ENCODE peak calls at places on chromosomes 16 and 17, in eight cellular contexts. One of them, this sample, is unnamed.

GRCh38 chr17:49015179-49015923 is 18.2 kb downstream of the IGF2BP1 start:
- DNase-seq in posterior cingulate gyrus: no peak
- DNase-seq in activated CD4-positive, alpha-beta memory T cell treated with anti-CD3 and anti-CD28 coated beads, Interleukin-2, amount 10 ng/mL, durations not matched to agents 7 days and 5 days: no peak
- DNase-seq in activated CD8-positive, alpha-beta T cell treated with anti-CD3 and anti-CD28 coated beads, Interleukin-2, amount 10 ng/mL, durations not matched to agents 7 days and 5 days: no peak
- DNase-seq in dermis blood vessel endothelial cell: no peak
- DNase-seq in LoVo: no peak
- DNase-seq in astrocyte of the cerebellum: no peak
- DNase-seq in sigmoid colon: no peak
- DNase-seq in this sample: no peak

GRCh38 chr16:16073884-16074781 is 124.7 kb downstream of the ABCC1 start:
- DNase-seq in posterior cingulate gyrus: no peak
- DNase-seq in activated CD4-positive, alpha-beta memory T cell treated with anti-CD3 and anti-CD28 coated beads, Interleukin-2, amount 10 ng/mL, durations not matched to agents 7 days and 5 days: no peak
- DNase-seq in activated CD8-positive, alpha-beta T cell treated with anti-CD3 and anti-CD28 coated beads, Interleukin-2, amount 10 ng/mL, durations not matched to agents 7 days and 5 days: no peak
- DNase-seq in dermis blood vessel endothelial cell: no peak
- DNase-seq in LoVo: peak
- DNase-seq in astrocyte of the cerebellum: peak
- DNase-seq in sigmoid colon: no peak
- DNase-seq in this sample: no peak

GRCh38 chr17:63519972-63520882 is 2.9 kb upstream of the KCNH6 start:
- DNase-seq in posterior cingulate gyrus: no peak
- DNase-seq in activated CD4-positive, alpha-beta memory T cell treated with anti-CD3 and anti-CD28 coated beads, Interleukin-2, amount 10 ng/mL, durations not matched to agents 7 days and 5 days: no peak
- DNase-seq in activated CD8-positive, alpha-beta T cell treated with anti-CD3 and anti-CD28 coated beads, Interleukin-2, amount 10 ng/mL, durations not matched to agents 7 days and 5 days: no peak
- DNase-seq in dermis blood vessel endothelial cell: no peak
- DNase-seq in LoVo: peak
- DNase-seq in astrocyte of the cerebellum: no peak
- DNase-seq in sigmoid colon: no peak
- DNase-seq in this sample: no peak

GRCh38 chr16:49855822-49856740 is at the start of gene ZNF423:
- DNase-seq in posterior cingulate gyrus: no peak
- DNase-seq in activated CD4-positive, alpha-beta memory T cell treated with anti-CD3 and anti-CD28 coated beads, Interleukin-2, amount 10 ng/mL, durations not matched to agents 7 days and 5 days: no peak
- DNase-seq in activated CD8-positive, alpha-beta T cell treated with anti-CD3 and anti-CD28 coated beads, Interleukin-2, amount 10 ng/mL, durations not matched to agents 7 days and 5 days: no peak
- DNase-seq in dermis blood vessel endothelial cell: peak
- DNase-seq in LoVo: no peak
- DNase-seq in astrocyte of the cerebellum: no peak
- DNase-seq in sigmoid colon: no peak
- DNase-seq in this sample: peak

GRCh38 chr16:1221628-1222552 is 3.2 kb downstream of the TPSG1 start:
- DNase-seq in posterior cingulate gyrus: peak
- DNase-seq in activated CD4-positive, alpha-beta memory T cell treated with anti-CD3 and anti-CD28 coated beads, Interleukin-2, amount 10 ng/mL, durations not matched to agents 7 days and 5 days: no peak
- DNase-seq in activated CD8-positive, alpha-beta T cell treated with anti-CD3 and anti-CD28 coated beads, Interleukin-2, amount 10 ng/mL, durations not matched to agents 7 days and 5 days: no peak
- DNase-seq in dermis blood vessel endothelial cell: no peak
- DNase-seq in LoVo: no peak
- DNase-seq in astrocyte of the cerebellum: no peak
- DNase-seq in sigmoid colon: no peak
- DNase-seq in this sample: no peak

GRCh38 chr16:9479008-9479407 is 387.6 kb downstream of the HAPSTR1 start:
- DNase-seq in posterior cingulate gyrus: no peak
- DNase-seq in activated CD4-positive, alpha-beta memory T cell treated with anti-CD3 and anti-CD28 coated beads, Interleukin-2, amount 10 ng/mL, durations not matched to agents 7 days and 5 days: no peak
- DNase-seq in activated CD8-positive, alpha-beta T cell treated with anti-CD3 and anti-CD28 coated beads, Interleukin-2, amount 10 ng/mL, durations not matched to agents 7 days and 5 days: no peak
- DNase-seq in dermis blood vessel endothelial cell: no peak
- DNase-seq in LoVo: no peak
- DNase-seq in astrocyte of the cerebellum: no peak
- DNase-seq in sigmoid colon: no peak
- DNase-seq in this sample: no peak

GRCh38 chr17:75753514-75754377 is 11.2 kb downstream of the GALK1 start:
- DNase-seq in posterior cingulate gyrus: peak
- DNase-seq in activated CD4-positive, alpha-beta memory T cell treated with anti-CD3 and anti-CD28 coated beads, Interleukin-2, amount 10 ng/mL, durations not matched to agents 7 days and 5 days: peak
- DNase-seq in activated CD8-positive, alpha-beta T cell treated with anti-CD3 and anti-CD28 coated beads, Interleukin-2, amount 10 ng/mL, durations not matched to agents 7 days and 5 days: peak
- DNase-seq in dermis blood vessel endothelial cell: peak
- DNase-seq in LoVo: no peak
- DNase-seq in astrocyte of the cerebellum: no peak
- DNase-seq in sigmoid colon: peak
- DNase-seq in this sample: no peak

GRCh38 chr16:57757326-57757786 is 21.8 kb downstream of the KATNB1 start:
- DNase-seq in posterior cingulate gyrus: peak
- DNase-seq in activated CD4-positive, alpha-beta memory T cell treated with anti-CD3 and anti-CD28 coated beads, Interleukin-2, amount 10 ng/mL, durations not matched to agents 7 days and 5 days: peak
- DNase-seq in activated CD8-positive, alpha-beta T cell treated with anti-CD3 and anti-CD28 coated beads, Interleukin-2, amount 10 ng/mL, durations not matched to agents 7 days and 5 days: peak
- DNase-seq in dermis blood vessel endothelial cell: peak
- DNase-seq in LoVo: peak
- DNase-seq in astrocyte of the cerebellum: no peak
- DNase-seq in sigmoid colon: peak
- DNase-seq in this sample: peak

GRCh38 chr17:30236807-30237206 is 1.3 kb upstream of the SLC6A4 start:
- DNase-seq in posterior cingulate gyrus: peak
- DNase-seq in activated CD4-positive, alpha-beta memory T cell treated with anti-CD3 and anti-CD28 coated beads, Interleukin-2, amount 10 ng/mL, durations not matched to agents 7 days and 5 days: no peak
- DNase-seq in activated CD8-positive, alpha-beta T cell treated with anti-CD3 and anti-CD28 coated beads, Interleukin-2, amount 10 ng/mL, durations not matched to agents 7 days and 5 days: peak
- DNase-seq in dermis blood vessel endothelial cell: peak
- DNase-seq in LoVo: peak
- DNase-seq in astrocyte of the cerebellum: no peak
- DNase-seq in sigmoid colon: no peak
- DNase-seq in this sample: peak

GRCh38 chr16:88512728-88513674 is 57.2 kb upstream of the ZC3H18 start:
- DNase-seq in posterior cingulate gyrus: no peak
- DNase-seq in activated CD4-positive, alpha-beta memory T cell treated with anti-CD3 and anti-CD28 coated beads, Interleukin-2, amount 10 ng/mL, durations not matched to agents 7 days and 5 days: no peak
- DNase-seq in activated CD8-positive, alpha-beta T cell treated with anti-CD3 and anti-CD28 coated beads, Interleukin-2, amount 10 ng/mL, durations not matched to agents 7 days and 5 days: no peak
- DNase-seq in dermis blood vessel endothelial cell: no peak
- DNase-seq in LoVo: no peak
- DNase-seq in astrocyte of the cerebellum: no peak
- DNase-seq in sigmoid colon: no peak
- DNase-seq in this sample: no peak

GRCh38 chr16:67431077-67431804 is at the start of gene HSD11B2:
- DNase-seq in posterior cingulate gyrus: peak
- DNase-seq in activated CD4-positive, alpha-beta memory T cell treated with anti-CD3 and anti-CD28 coated beads, Interleukin-2, amount 10 ng/mL, durations not matched to agents 7 days and 5 days: peak
- DNase-seq in activated CD8-positive, alpha-beta T cell treated with anti-CD3 and anti-CD28 coated beads, Interleukin-2, amount 10 ng/mL, durations not matched to agents 7 days and 5 days: peak
- DNase-seq in dermis blood vessel endothelial cell: peak
- DNase-seq in LoVo: peak
- DNase-seq in astrocyte of the cerebellum: no peak
- DNase-seq in sigmoid colon: no peak
- DNase-seq in this sample: peak

This sample was measured in endothelial cell of umbilical vein.